ENCODE peak calls at places on chromosomes 11 and 22, in seven cellular contexts. One of them, this sample, is unnamed.

GRCh38 chr11:214083-214482 is 6.6 kb downstream of the RIC8A start:
- DNase-seq in NCI-H1105 treated with DMSO at 0.1 percent for 48 hours: no peak
- DNase-seq in activated naive CD4-positive, alpha-beta T cell treated with anti-CD3 and anti-CD28 coated beads, Interleukin-2, amount 50 U/mL, for 16 hours: no peak
- DNase-seq in activated CD4-positive, alpha-beta T cell treated with anti-CD3 and anti-CD28 coated beads, Interleukin-2, amount 10 ng/mL, durations not matched to agents 24 days and 14 days: no peak
- DNase-seq in endodermal cell: peak; percentile 35
- DNase-seq in MM.1S: no peak
- DNase-seq in NCI-H1930: no peak
- DNase-seq in this sample: no peak

GRCh38 chr11:113577356-113578163 is 102.4 kb upstream of the DRD2 start:
- DNase-seq in NCI-H1105 treated with DMSO at 0.1 percent for 48 hours: peak; percentile 97
- DNase-seq in activated naive CD4-positive, alpha-beta T cell treated with anti-CD3 and anti-CD28 coated beads, Interleukin-2, amount 50 U/mL, for 16 hours: no peak
- DNase-seq in activated CD4-positive, alpha-beta T cell treated with anti-CD3 and anti-CD28 coated beads, Interleukin-2, amount 10 ng/mL, durations not matched to agents 24 days and 14 days: no peak
- DNase-seq in endodermal cell: peak; percentile 67
- DNase-seq in MM.1S: peak; percentile 8
- DNase-seq in NCI-H1930: no peak
- DNase-seq in this sample: no peak

GRCh38 chr11:119599864-119600593 is 129.0 kb downstream of the NECTIN1 start:
- DNase-seq in NCI-H1105 treated with DMSO at 0.1 percent for 48 hours: no peak
- DNase-seq in activated naive CD4-positive, alpha-beta T cell treated with anti-CD3 and anti-CD28 coated beads, Interleukin-2, amount 50 U/mL, for 16 hours: no peak
- DNase-seq in activated CD4-positive, alpha-beta T cell treated with anti-CD3 and anti-CD28 coated beads, Interleukin-2, amount 10 ng/mL, durations not matched to agents 24 days and 14 days: no peak
- DNase-seq in endodermal cell: no peak
- DNase-seq in MM.1S: no peak
- DNase-seq in NCI-H1930: no peak
- DNase-seq in this sample: no peak

GRCh38 chr11:122791836-122792235 is 46.5 kb upstream of the CRTAM start:
- DNase-seq in NCI-H1105 treated with DMSO at 0.1 percent for 48 hours: no peak
- DNase-seq in activated naive CD4-positive, alpha-beta T cell treated with anti-CD3 and anti-CD28 coated beads, Interleukin-2, amount 50 U/mL, for 16 hours: no peak
- DNase-seq in activated CD4-positive, alpha-beta T cell treated with anti-CD3 and anti-CD28 coated beads, Interleukin-2, amount 10 ng/mL, durations not matched to agents 24 days and 14 days: no peak
- DNase-seq in endodermal cell: no peak
- DNase-seq in MM.1S: no peak
- DNase-seq in NCI-H1930: no peak
- DNase-seq in this sample: no peak

GRCh38 chr11:10314199-10315072 is 9.6 kb downstream of the ADM start:
- DNase-seq in NCI-H1105 treated with DMSO at 0.1 percent for 48 hours: no peak
- DNase-seq in activated naive CD4-positive, alpha-beta T cell treated with anti-CD3 and anti-CD28 coated beads, Interleukin-2, amount 50 U/mL, for 16 hours: no peak
- DNase-seq in activated CD4-positive, alpha-beta T cell treated with anti-CD3 and anti-CD28 coated beads, Interleukin-2, amount 10 ng/mL, durations not matched to agents 24 days and 14 days: peak; percentile 83
- DNase-seq in endodermal cell: no peak
- DNase-seq in MM.1S: peak; percentile 96
- DNase-seq in NCI-H1930: no peak
- DNase-seq in this sample: no peak

GRCh38 chr11:120952503-120953229 is 71.2 kb upstream of the TBCEL start:
- DNase-seq in NCI-H1105 treated with DMSO at 0.1 percent for 48 hours: peak; percentile 88
- DNase-seq in activated naive CD4-positive, alpha-beta T cell treated with anti-CD3 and anti-CD28 coated beads, Interleukin-2, amount 50 U/mL, for 16 hours: peak; percentile 61
- DNase-seq in activated CD4-positive, alpha-beta T cell treated with anti-CD3 and anti-CD28 coated beads, Interleukin-2, amount 10 ng/mL, durations not matched to agents 24 days and 14 days: peak; percentile 86
- DNase-seq in endodermal cell: peak; percentile 99
- DNase-seq in MM.1S: peak; percentile 48
- DNase-seq in NCI-H1930: peak; percentile 35
- DNase-seq in this sample: peak; percentile 86

GRCh38 chr11:16356751-16357365 is 512 bp upstream of the SOX6 start:
- DNase-seq in NCI-H1105 treated with DMSO at 0.1 percent for 48 hours: no peak
- DNase-seq in activated naive CD4-positive, alpha-beta T cell treated with anti-CD3 and anti-CD28 coated beads, Interleukin-2, amount 50 U/mL, for 16 hours: no peak
- DNase-seq in activated CD4-positive, alpha-beta T cell treated with anti-CD3 and anti-CD28 coated beads, Interleukin-2, amount 10 ng/mL, durations not matched to agents 24 days and 14 days: no peak
- DNase-seq in endodermal cell: no peak
- DNase-seq in MM.1S: no peak
- DNase-seq in NCI-H1930: no peak
- DNase-seq in this sample: no peak

GRCh38 chr11:34576331-34576730 is 44.6 kb upstream of the EHF start:
- DNase-seq in NCI-H1105 treated with DMSO at 0.1 percent for 48 hours: no peak
- DNase-seq in activated naive CD4-positive, alpha-beta T cell treated with anti-CD3 and anti-CD28 coated beads, Interleukin-2, amount 50 U/mL, for 16 hours: no peak
- DNase-seq in activated CD4-positive, alpha-beta T cell treated with anti-CD3 and anti-CD28 coated beads, Interleukin-2, amount 10 ng/mL, durations not matched to agents 24 days and 14 days: no peak
- DNase-seq in endodermal cell: no peak
- DNase-seq in MM.1S: no peak
- DNase-seq in NCI-H1930: no peak
- DNase-seq in this sample: no peak

GRCh38 chr22:40289991-40290459 is 56.3 kb upstream of the ADSL start:
- DNase-seq in NCI-H1105 treated with DMSO at 0.1 percent for 48 hours: no peak
- DNase-seq in activated naive CD4-positive, alpha-beta T cell treated with anti-CD3 and anti-CD28 coated beads, Interleukin-2, amount 50 U/mL, for 16 hours: peak; percentile 70
- DNase-seq in activated CD4-positive, alpha-beta T cell treated with anti-CD3 and anti-CD28 coated beads, Interleukin-2, amount 10 ng/mL, durations not matched to agents 24 days and 14 days: peak; percentile 90
- DNase-seq in endodermal cell: no peak
- DNase-seq in MM.1S: no peak
- DNase-seq in NCI-H1930: no peak
- DNase-seq in this sample: no peak

GRCh38 chr11:108654994-108655631 is 9.8 kb upstream of the DDX10 start:
- DNase-seq in NCI-H1105 treated with DMSO at 0.1 percent for 48 hours: peak; percentile 68
- DNase-seq in activated naive CD4-positive, alpha-beta T cell treated with anti-CD3 and anti-CD28 coated beads, Interleukin-2, amount 50 U/mL, for 16 hours: peak; percentile 16
- DNase-seq in activated CD4-positive, alpha-beta T cell treated with anti-CD3 and anti-CD28 coated beads, Interleukin-2, amount 10 ng/mL, durations not matched to agents 24 days and 14 days: peak; percentile 82
- DNase-seq in endodermal cell: peak; percentile 76
- DNase-seq in MM.1S: peak; percentile 52
- DNase-seq in NCI-H1930: peak; percentile 13
- DNase-seq in this sample: no peak

GRCh38 chr11:106496677-106497076 is 419.2 kb downstream of the AASDHPPT start:
- DNase-seq in NCI-H1105 treated with DMSO at 0.1 percent for 48 hours: no peak
- DNase-seq in activated naive CD4-positive, alpha-beta T cell treated with anti-CD3 and anti-CD28 coated beads, Interleukin-2, amount 50 U/mL, for 16 hours: no peak
- DNase-seq in activated CD4-positive, alpha-beta T cell treated with anti-CD3 and anti-CD28 coated beads, Interleukin-2, amount 10 ng/mL, durations not matched to agents 24 days and 14 days: no peak
- DNase-seq in endodermal cell: no peak
- DNase-seq in MM.1S: no peak
- DNase-seq in NCI-H1930: no peak
- DNase-seq in this sample: no peak

This sample was measured in retina.